ENCODE peak calls at places on chromosomes 6 and 20, in six cellular contexts. One of them, this sample, is unnamed. For H3K4me1, the result is how much of the 10 kb centered on the place peaks cover.

GRCh38 chr20:38810926-38811325 is 5.4 kb downstream of the PPP1R16B start:
- ATAC-seq in K562: no peak
- ATAC-seq in A549: no peak
- ATAC-seq in upper lobe of left lung: no peak
- ATAC-seq in GM12878: no peak
- ATAC-seq in HepG2: no peak
- ATAC-seq in this sample: no peak

GRCh38 chr6:12065321-12066140 is 53.4 kb downstream of the HIVEP1 start:
- ATAC-seq in HepG2: no peak
- ATAC-seq in GM12878: peak
- ATAC-seq in upper lobe of left lung: no peak
- ATAC-seq in A549: no peak
- ATAC-seq in K562: peak
- ATAC-seq in this sample: no peak

GRCh38 chr6:121826156-121826810 is 390.8 kb downstream of the GJA1 start:
- ATAC-seq in K562: no peak
- ATAC-seq in upper lobe of left lung: peak
- ATAC-seq in A549: peak
- ATAC-seq in GM12878: no peak
- ATAC-seq in HepG2: no peak
- ATAC-seq in this sample: no peak

GRCh38 chr20:1490643-1491042 is 577 bp downstream of the SIRPB2 start:
- ATAC-seq in HepG2: no peak
- ATAC-seq in GM12878: no peak
- ATAC-seq in upper lobe of left lung: peak
- ATAC-seq in K562: no peak
- ATAC-seq in A549: no peak
- ATAC-seq in this sample: no peak

GRCh38 chr6:67493682-67494081 is 1141.4 kb upstream of the ADGRB3 start:
- ATAC-seq in HepG2: no peak
- ATAC-seq in K562: no peak
- ATAC-seq in A549: no peak
- ATAC-seq in upper lobe of left lung: no peak
- ATAC-seq in GM12878: no peak
- ATAC-seq in this sample: no peak

GRCh38 chr6:62045502-62045901 is 240.5 kb downstream of the KHDRBS2 start:
- ATAC-seq in A549: no peak
- ATAC-seq in upper lobe of left lung: no peak
- ATAC-seq in HepG2: no peak
- ATAC-seq in GM12878: no peak
- ATAC-seq in K562: no peak
- ATAC-seq in this sample: no peak

GRCh38 chr6:53932502-53932901 is 137.7 kb downstream of the LRRC1 start:
- ATAC-seq in GM12878: no peak
- ATAC-seq in K562: no peak
- ATAC-seq in upper lobe of left lung: no peak
- ATAC-seq in A549: no peak
- ATAC-seq in HepG2: no peak
- ATAC-seq in this sample: no peak

GRCh38 chr6:111922454-111923297 is 49.4 kb upstream of the FYN start:
- ATAC-seq in A549: no peak
- ATAC-seq in upper lobe of left lung: peak
- ATAC-seq in K562: no peak
- ATAC-seq in HepG2: no peak
- ATAC-seq in GM12878: no peak
- ATAC-seq in this sample: peak

GRCh38 chr6:38213275-38213674 is 393.7 kb downstream of the ZFAND3 start:
- ATAC-seq in upper lobe of left lung: no peak
- ATAC-seq in GM12878: no peak
- ATAC-seq in K562: no peak
- ATAC-seq in A549: no peak
- ATAC-seq in HepG2: no peak
- ATAC-seq in this sample: no peak

GRCh38 chr6:69813508-69813907 is 16.7 kb upstream of the LMBRD1 start:
- ATAC-seq in GM12878: peak
- ATAC-seq in A549: no peak
- ATAC-seq in K562: peak
- ATAC-seq in HepG2: no peak
- ATAC-seq in upper lobe of left lung: peak
- ATAC-seq in this sample: no peak

GRCh38 chr6:154403803-154404202 is 47.2 kb upstream of the IPCEF1 start:
- ATAC-seq in upper lobe of left lung: no peak
- ATAC-seq in HepG2: peak
- ATAC-seq in GM12878: no peak
- ATAC-seq in K562: no peak
- ATAC-seq in A549: no peak
- ATAC-seq in this sample: peak

GRCh38 chr6:152296648-152297376 is 340.4 kb downstream of the SYNE1 start:
- ATAC-seq in HepG2: peak
- ATAC-seq in K562: no peak
- ATAC-seq in upper lobe of left lung: no peak
- ATAC-seq in A549: no peak
- ATAC-seq in GM12878: no peak
- ATAC-seq in this sample: no peak

GRCh38 chr6:21522773-21523490 is 70.6 kb upstream of the SOX4 start:
- ATAC-seq in upper lobe of left lung: no peak
- ATAC-seq in GM12878: no peak
- ATAC-seq in HepG2: peak
- ATAC-seq in A549: peak
- ATAC-seq in K562: peak
- ATAC-seq in this sample: no peak

GRCh38 chr6:53615633-53616449 is 49.7 kb downstream of the KLHL31 start:
- ATAC-seq in K562: peak
- ATAC-seq in A549: peak
- ATAC-seq in upper lobe of left lung: peak
- ATAC-seq in HepG2: peak
- ATAC-seq in GM12878: no peak
- ATAC-seq in this sample: no peak

GRCh38 chr20:20457392-20458126 is 89.7 kb downstream of the INSM1 start:
- ATAC-seq in GM12878: no peak
- ATAC-seq in HepG2: no peak
- ATAC-seq in A549: peak
- ATAC-seq in upper lobe of left lung: no peak
- ATAC-seq in K562: no peak
- ATAC-seq in this sample: no peak

GRCh38 chr6:2244261-2245102 is 923 bp downstream of the GMDS start:
- ATAC-seq in upper lobe of left lung: no peak
- ATAC-seq in A549: peak
- ATAC-seq in HepG2: no peak
- ATAC-seq in K562: no peak
- ATAC-seq in GM12878: peak
- ATAC-seq in this sample: no peak

GRCh38 chr6:2242311-2242710 is 3.1 kb downstream of the GMDS start:
- ATAC-seq in GM12878: no peak
- ATAC-seq in HepG2: no peak
- ATAC-seq in K562: no peak
- ATAC-seq in upper lobe of left lung: no peak
- ATAC-seq in A549: no peak
- ATAC-seq in this sample: no peak

GRCh38 chr6:2247664-2248063 is 2.3 kb upstream of the GMDS start:
- ATAC-seq in GM12878: no peak
- ATAC-seq in upper lobe of left lung: no peak
- ATAC-seq in HepG2: no peak
- ATAC-seq in K562: no peak
- ATAC-seq in A549: no peak
- ATAC-seq in this sample: no peak

GRCh38 chr6:2245954-2246863 is 804 bp upstream of the GMDS start:
- ATAC-seq in A549: peak
- ATAC-seq in K562: peak
- ATAC-seq in HepG2: peak
- ATAC-seq in GM12878: peak
- ATAC-seq in upper lobe of left lung: peak
- ATAC-seq in this sample: peak

DNA sequence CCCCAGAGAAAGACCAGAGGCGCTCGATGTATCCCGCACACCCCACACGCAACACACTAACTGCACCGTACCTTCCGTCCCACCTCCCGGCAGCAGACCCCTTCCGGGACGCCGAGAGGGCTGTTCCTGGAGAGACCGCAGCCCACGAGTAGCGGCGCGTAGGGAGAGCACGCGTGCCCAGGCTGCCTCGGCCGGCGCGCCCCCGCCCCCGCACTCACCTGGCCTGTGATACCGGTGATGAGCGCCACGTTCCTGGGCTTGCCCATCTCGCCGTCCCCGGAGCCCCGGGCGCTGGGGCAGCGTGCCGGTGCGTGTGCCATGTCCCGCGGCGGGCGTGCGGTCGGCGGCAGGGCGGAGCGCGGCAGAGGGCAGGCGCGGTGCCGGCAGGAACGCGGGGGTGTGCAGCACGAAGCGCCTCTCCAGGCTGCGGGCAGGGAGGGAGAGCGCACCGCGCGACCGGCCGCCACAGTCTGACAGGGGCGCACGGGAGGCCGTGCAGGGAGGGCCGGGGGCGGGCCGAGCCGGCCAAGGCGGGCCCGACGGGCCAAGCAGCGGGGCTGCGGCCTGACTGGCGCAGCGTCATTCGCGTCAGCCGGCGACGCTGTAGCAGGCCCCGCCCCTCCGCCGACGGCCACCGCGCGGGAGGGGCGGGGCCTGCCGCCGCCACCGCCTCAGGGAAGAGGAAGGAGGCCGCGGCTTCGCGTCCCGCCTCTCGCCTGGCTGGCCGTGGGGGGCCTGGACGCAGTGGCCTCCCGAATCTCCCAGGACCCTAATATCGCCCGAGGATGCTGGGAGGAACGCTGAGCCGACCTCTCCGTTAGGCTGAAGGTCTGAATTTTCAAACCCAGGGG is at the start of gene GMDS:
- ATAC-seq in HepG2: peak
- ATAC-seq in K562: peak
- ATAC-seq in upper lobe of left lung: peak
- ATAC-seq in A549: peak
- ATAC-seq in GM12878: peak
- ATAC-seq in this sample: peak
- TF ChIP-seq POLR2A in HepG2: peak
- TF ChIP-seq POLR2A in K562: peak
- TF ChIP-seq POLR2A in upper lobe of left lung: peak
- TF ChIP-seq POLR2A in A549: peak
- TF ChIP-seq POLR2A in GM12878: peak
- TF ChIP-seq POLR2A in this sample: peak

GRCh38 chr6:43013843-43014433 is at the start of the genes KLHDC3 and MEA1:
- ATAC-seq in K562: peak
- ATAC-seq in GM12878: peak
- ATAC-seq in A549: peak
- ATAC-seq in upper lobe of left lung: peak
- ATAC-seq in HepG2: peak
- ATAC-seq in this sample: peak

GRCh38 chr6:43014434-43014909 is 423 bp downstream of the KLHDC3 start:
- ATAC-seq in upper lobe of left lung: no peak
- ATAC-seq in GM12878: no peak
- ATAC-seq in HepG2: peak
- ATAC-seq in A549: no peak
- ATAC-seq in K562: no peak
- ATAC-seq in this sample: no peak

GRCh38 chr6:43019152-43019551 is 2.3 kb upstream of the RRP36 start:
- ATAC-seq in HepG2: no peak
- ATAC-seq in K562: no peak
- ATAC-seq in upper lobe of left lung: no peak
- ATAC-seq in GM12878: no peak
- ATAC-seq in A549: no peak
- ATAC-seq in this sample: no peak

GRCh38 chr6:43016935-43017334 is 2.9 kb downstream of the KLHDC3 start:
- ATAC-seq in A549: no peak
- ATAC-seq in HepG2: no peak
- ATAC-seq in K562: no peak
- ATAC-seq in GM12878: no peak
- ATAC-seq in upper lobe of left lung: no peak
- ATAC-seq in this sample: no peak

GRCh38 chr6:43016166-43016915 is 2.3 kb downstream of the KLHDC3 start:
- ATAC-seq in upper lobe of left lung: no peak
- ATAC-seq in A549: no peak
- ATAC-seq in GM12878: no peak
- ATAC-seq in K562: no peak
- ATAC-seq in HepG2: no peak
- ATAC-seq in this sample: no peak
- H3K4me1 ChIP-seq in upper lobe of left lung: half or more
- H3K4me1 ChIP-seq in A549: under half
- H3K4me1 ChIP-seq in GM12878: under half
- H3K4me1 ChIP-seq in K562: half or more
- H3K4me1 ChIP-seq in HepG2: under half
- H3K4me1 ChIP-seq in this sample: half or more

GRCh38 chr20:58017237-58017969 is 211.1 kb downstream of the ANKRD60 start:
- ATAC-seq in A549: peak
- ATAC-seq in HepG2: peak
- ATAC-seq in upper lobe of left lung: no peak
- ATAC-seq in GM12878: no peak
- ATAC-seq in K562: no peak
- ATAC-seq in this sample: peak
- TF ChIP-seq EP300 in A549: peak
- TF ChIP-seq EP300 in HepG2: no peak
- TF ChIP-seq EP300 in upper lobe of left lung: no peak
- TF ChIP-seq EP300 in GM12878: no peak
- TF ChIP-seq EP300 in K562: no peak
- TF ChIP-seq EP300 in this sample: no peak

GRCh38 chr6:30742316-30743098 is at the start of gene FLOT1:
- ATAC-seq in K562: peak
- ATAC-seq in GM12878: peak
- ATAC-seq in HepG2: peak
- ATAC-seq in A549: peak
- ATAC-seq in upper lobe of left lung: peak
- ATAC-seq in this sample: peak

GRCh38 chr6:30740993-30741784 is 1.3 kb downstream of the FLOT1 start:
- ATAC-seq in A549: no peak
- ATAC-seq in K562: no peak
- ATAC-seq in HepG2: no peak
- ATAC-seq in upper lobe of left lung: no peak
- ATAC-seq in GM12878: no peak
- ATAC-seq in this sample: no peak

GRCh38 chr6:30743099-30744053 is 889 bp upstream of the FLOT1 start:
- ATAC-seq in K562: peak
- ATAC-seq in A549: no peak
- ATAC-seq in upper lobe of left lung: peak
- ATAC-seq in HepG2: no peak
- ATAC-seq in GM12878: peak
- ATAC-seq in this sample: no peak

GRCh38 chr6:30741789-30742315 is 635 bp downstream of the FLOT1 start:
- ATAC-seq in A549: no peak
- ATAC-seq in HepG2: peak
- ATAC-seq in K562: peak
- ATAC-seq in GM12878: peak
- ATAC-seq in upper lobe of left lung: no peak
- ATAC-seq in this sample: peak

DNA sequence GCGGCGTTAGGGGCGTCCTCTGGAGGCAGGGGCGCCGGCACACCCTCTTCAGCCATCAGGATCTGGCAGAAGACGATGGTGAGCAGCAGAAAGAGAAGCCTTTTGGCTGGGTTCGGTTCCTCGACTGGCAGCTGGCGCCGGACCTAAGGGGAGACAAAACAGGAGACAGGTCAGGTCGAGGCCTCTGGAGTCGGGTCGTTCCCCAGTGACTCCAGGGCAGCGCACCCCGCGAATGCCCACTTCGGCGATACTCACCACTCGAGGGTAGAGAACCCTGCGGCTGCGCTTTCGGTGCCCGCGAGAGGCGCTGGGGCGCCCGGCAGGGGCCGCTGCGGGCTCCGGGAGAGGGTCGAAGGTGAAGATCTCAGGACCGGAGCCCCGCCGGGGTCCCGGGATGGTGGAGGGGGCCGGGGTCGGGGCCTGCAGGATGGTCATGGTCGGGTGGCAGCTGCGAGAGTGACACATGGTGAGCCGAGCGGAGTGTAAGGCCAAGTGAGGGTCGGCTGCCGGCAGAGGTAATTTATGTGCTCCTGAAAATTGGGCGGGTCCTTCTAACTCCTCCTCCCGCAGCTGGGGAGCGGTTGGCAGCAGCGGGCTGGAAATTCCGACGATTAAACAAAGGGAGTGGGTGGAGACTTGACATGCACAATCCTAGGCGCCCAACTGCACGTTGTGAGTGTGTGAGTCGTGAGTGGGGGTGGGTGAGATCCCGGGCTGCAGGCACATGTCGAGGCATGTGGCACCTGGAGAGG is at the start of gene IER3:
- ATAC-seq in upper lobe of left lung: peak
- ATAC-seq in GM12878: peak
- ATAC-seq in HepG2: peak
- ATAC-seq in A549: peak
- ATAC-seq in K562: peak
- ATAC-seq in this sample: peak
- TF ChIP-seq POLR2A in upper lobe of left lung: peak
- TF ChIP-seq POLR2A in GM12878: peak
- TF ChIP-seq POLR2A in HepG2: peak
- TF ChIP-seq POLR2A in A549: peak
- TF ChIP-seq POLR2A in K562: peak
- TF ChIP-seq POLR2A in this sample: peak

This sample was measured in gastroesophageal sphincter.